ENCODE peak calls at places on chromosomes 11 and 22, in four cellular contexts. W is SK-N-SH, S is HepG2, L is GM12878. Z is an unnamed sample. For H3K4me1, the result is how much of the 10 kb centered on the place peaks cover.

GRCh38 chr11:1028291-1028540 is 8.3 kb downstream of the MUC6 start:
- DNase-seq in L (no peak), S (no peak), W (no peak), Z (no peak)

GRCh38 chr11:43555811-43556210 is 124.7 kb upstream of the HSD17B12 start:
- DNase-seq in S (no peak), L (no peak), W (no peak), Z (no peak)

GRCh38 chr11:84420261-84420660 is 1134.1 kb upstream of the CCDC90B start:
- DNase-seq in W (no peak), L (no peak), S (no peak), Z (no peak)

GRCh38 chr11:101617735-101618332 is 34.0 kb upstream of the TRPC6 start:
- DNase-seq in L (no peak), S (no peak), W (no peak), Z (no peak)

GRCh38 chr11:130389315-130389935 is 39.0 kb downstream of the ADAMTS8 start:
- DNase-seq in S (no peak), W (no peak), L (no peak), Z (no peak)

GRCh38 chr11:64034411-64034811 is 1.3 kb upstream of the FLRT1 start:
- DNase-seq in S (no peak), W (no peak), L (no peak), Z (no peak)

GRCh38 chr22:31872209-31872608 is 72.1 kb upstream of the YWHAH start:
- DNase-seq in W (peak), L (no peak), S (peak), Z (peak)

GRCh38 chr11:116927163-116927772 is 89.8 kb upstream of the APOA1 start:
- DNase-seq in L (no peak), W (peak), S (peak), Z (peak)

GRCh38 chr11:114182471-114182968 is 113.7 kb upstream of the NNMT start:
- DNase-seq in L (no peak), S (no peak), W (no peak), Z (no peak)

GRCh38 chr11:12066056-12066798 is 44.2 kb upstream of the MICAL2 start:
- DNase-seq in L (no peak), W (no peak), S (peak), Z (peak)

GRCh38 chr22:29587938-29588699 is 7.2 kb upstream of the NIPSNAP1 start:
- DNase-seq in W (no peak), L (no peak), S (peak), Z (no peak)

GRCh38 chr11:65432133-65432650 is 9.6 kb downstream of the NEAT1 start:
- DNase-seq in S (no peak), L (no peak), W (no peak), Z (no peak)

GRCh38 chr11:12909866-12910265 is 99.2 kb upstream of the RASSF10 start:
- DNase-seq in W (no peak), S (no peak), L (no peak), Z (no peak)

GRCh38 chr11:117221775-117222517 is 9.9 kb downstream of the PCSK7 start:
- DNase-seq in L (no peak), S (no peak), W (no peak), Z (no peak)

GRCh38 chr11:111039982-111040381 is 205.5 kb upstream of the POU2AF2 start:
- DNase-seq in W (no peak), L (no peak), S (no peak), Z (no peak)

GRCh38 chr22:17881366-17881765 is 107.1 kb upstream of the BID start:
- DNase-seq in S (no peak), W (no peak), L (no peak), Z (no peak)

GRCh38 chr11:69086152-69086551 is 37.4 kb downstream of the TPCN2 start:
- DNase-seq in S (no peak), L (no peak), W (no peak), Z (peak)

GRCh38 chr11:70552167-70552435 is 153.8 kb downstream of the CTTN start:
- DNase-seq in S (no peak), L (no peak), W (no peak), Z (no peak)

GRCh38 chr22:32646476-32646875 is 155.0 kb upstream of the TIMP3 start:
- DNase-seq in S (no peak), W (no peak), L (no peak), Z (no peak)

GRCh38 chr22:41256898-41257260 is 16.1 kb upstream of the CHADL start:
- DNase-seq in L (no peak), W (no peak), S (no peak), Z (no peak)

GRCh38 chr11:47488674-47489394 is 39.9 kb upstream of the RAPSN start:
- DNase-seq in S (no peak), W (no peak), L (no peak), Z (no peak)

GRCh38 chr11:67615455-67616430 is 9.0 kb downstream of the NDUFV1 start:
- DNase-seq in W (peak), L (no peak), S (peak), Z (peak)

GRCh38 chr11:70790671-70791300 is 392.5 kb downstream of the CTTN start:
- DNase-seq in S (no peak), W (no peak), L (no peak), Z (no peak)

GRCh38 chr22:19776433-19777031 is 16.0 kb downstream of the TBX1 start:
- DNase-seq in S (no peak), L (no peak), W (no peak), Z (peak)

GRCh38 chr11:93741882-93742226 is 382 bp downstream of the C11orf54 start:
- DNase-seq in W (no peak), L (no peak), S (peak), Z (peak)

DNA sequence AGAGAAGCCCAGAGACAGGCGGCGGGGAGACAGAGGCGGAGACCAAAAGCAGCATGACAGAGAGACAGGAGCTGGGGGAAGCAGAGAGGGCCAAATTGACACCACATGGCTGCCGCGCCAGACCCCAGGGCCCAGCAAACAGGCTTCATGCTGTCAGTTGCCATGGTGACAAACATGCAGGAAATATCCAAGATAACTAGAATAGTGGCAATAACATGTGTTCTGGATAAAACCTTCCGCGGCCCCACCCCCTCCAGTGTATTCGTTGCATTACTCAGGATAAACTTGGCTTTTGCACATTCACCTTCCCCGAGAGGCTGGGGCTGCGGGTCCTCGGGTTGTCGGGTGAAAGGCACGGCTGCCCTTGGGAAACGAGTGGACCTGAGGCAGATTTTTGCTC is 49.9 kb upstream of the CDON start:
- DNase-seq in S (no peak), W (peak), L (no peak), Z (no peak)
- H3K4me1 ChIP-seq in S (half or more), W (under half), L (under half), Z (under half)

GRCh38 chr22:43262990-43263644 is 76.2 kb upstream of the TTLL12 start:
- DNase-seq in L (peak), S (peak), W (no peak), Z (peak)

GRCh38 chr22:43267332-43267731 is 75.8 kb downstream of the SCUBE1 start:
- DNase-seq in S (no peak), L (no peak), W (no peak), Z (no peak)

GRCh38 chr22:43268261-43268660 is 74.9 kb downstream of the SCUBE1 start:
- DNase-seq in W (peak), L (no peak), S (no peak), Z (no peak)

GRCh38 chr22:43263645-43264514 is 76.9 kb upstream of the TTLL12 start:
- DNase-seq in L (peak), W (peak), S (peak), Z (peak)

GRCh38 chr22:43266117-43266516 is 77.1 kb downstream of the SCUBE1 start:
- DNase-seq in S (no peak), L (no peak), W (no peak), Z (no peak)
- TF ChIP-seq GABPA in S (no peak), L (no peak), W (no peak), Z (no peak)

GRCh38 chr22:39613549-39613921 is 43.0 kb downstream of the CACNA1I start:
- DNase-seq in W (no peak), S (no peak), L (no peak), Z (no peak)

GRCh38 chr22:39611360-39611759 is 40.8 kb downstream of the CACNA1I start:
- DNase-seq in L (no peak), S (no peak), W (no peak), Z (no peak)

GRCh38 chr22:39610246-39610645 is 39.7 kb downstream of the CACNA1I start:
- DNase-seq in S (no peak), L (no peak), W (no peak), Z (no peak)

GRCh38 chr22:39612811-39613548 is 42.4 kb downstream of the CACNA1I start:
- DNase-seq in L (no peak), W (no peak), S (no peak), Z (no peak)

GRCh38 chr22:39610766-39611165 is 40.2 kb downstream of the CACNA1I start:
- DNase-seq in L (no peak), S (no peak), W (no peak), Z (no peak)
- H3K4me1 ChIP-seq in L (under half), S (under half), W (under half), Z (under half)

GRCh38 chr11:74280494-74280893 is 30.9 kb downstream of the P4HA3 start:
- DNase-seq in L (no peak), S (no peak), W (no peak), Z (no peak)

GRCh38 chr11:74279256-74279655 is 32.2 kb downstream of the P4HA3 start:
- DNase-seq in L (no peak), S (no peak), W (no peak), Z (no peak)

GRCh38 chr11:74278103-74278502 is 33.3 kb downstream of the P4HA3 start:
- DNase-seq in L (no peak), W (no peak), S (no peak), Z (no peak)

GRCh38 chr11:74278721-74279148 is 32.7 kb downstream of the P4HA3 start:
- DNase-seq in S (no peak), W (no peak), L (no peak), Z (no peak)

DNA sequence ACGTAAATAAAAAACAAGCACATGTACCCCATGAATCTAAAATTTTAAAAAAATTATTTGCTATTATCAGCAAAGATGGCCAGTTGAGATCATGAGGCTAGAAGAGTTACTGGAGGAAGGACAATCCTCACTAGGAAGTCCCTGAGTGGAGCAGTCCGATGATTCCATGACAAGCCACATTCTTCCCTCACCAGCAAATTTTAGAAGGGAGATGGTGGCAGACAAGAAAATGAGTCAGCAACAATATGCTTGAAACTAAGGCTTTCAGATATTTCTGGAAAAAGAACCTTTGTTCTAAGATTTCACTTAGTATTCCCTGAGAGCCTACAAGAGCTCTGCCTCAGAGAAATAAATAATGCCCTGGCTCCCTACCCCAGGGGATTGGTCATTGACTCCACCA is 34.9 kb downstream of the P4HA3 start:
- DNase-seq in W (no peak), S (no peak), L (no peak), Z (no peak)
- TF ChIP-seq GABPA in W (no peak), S (no peak), L (no peak), Z (no peak)

GRCh38 chr22:42315392-42315756 is 44.9 kb upstream of the TCF20 start:
- DNase-seq in L (no peak), W (no peak), S (no peak), Z (no peak)
- H3K4me1 ChIP-seq in L (under half), W (under half), S (under half), Z (under half)

GRCh38 chr11:2778630-2779498 is 79.1 kb upstream of the KCNQ1OT1 start:
- DNase-seq in S (peak), L (no peak), W (peak), Z (peak)

GRCh38 chr11:2775626-2776350 is 76.0 kb upstream of the KCNQ1OT1 start:
- DNase-seq in W (no peak), L (no peak), S (no peak), Z (no peak)

GRCh38 chr11:2777871-2778629 is 78.3 kb upstream of the KCNQ1OT1 start:
- DNase-seq in L (no peak), W (peak), S (no peak), Z (peak)

GRCh38 chr11:2776351-2777061 is 76.7 kb upstream of the KCNQ1OT1 start:
- DNase-seq in S (no peak), L (no peak), W (no peak), Z (no peak)

DNA sequence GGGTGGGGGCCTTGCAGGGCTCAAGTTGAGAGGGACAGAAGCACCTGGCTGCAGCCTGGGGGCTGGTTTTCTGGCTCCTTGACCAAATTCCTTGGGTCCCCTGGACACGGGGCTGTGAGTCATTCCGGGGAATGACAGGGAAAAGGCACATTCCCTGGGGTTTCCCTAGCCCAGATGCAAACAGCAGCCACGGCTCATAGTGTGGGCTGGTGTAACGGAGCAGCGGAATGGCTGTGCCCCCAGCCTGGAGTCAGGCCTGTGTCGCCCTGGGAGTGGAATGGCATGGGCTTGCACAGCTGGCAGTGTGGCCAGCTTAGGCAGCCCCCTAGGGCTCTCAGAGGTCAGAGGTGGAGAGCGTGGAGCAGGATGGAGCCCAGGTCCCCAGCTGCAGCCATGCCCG is 77.6 kb upstream of the KCNQ1OT1 start:
- DNase-seq in S (no peak), L (no peak), W (no peak), Z (no peak)
- TF ChIP-seq GABPA in S (no peak), L (no peak), W (no peak), Z (no peak)

DNA sequence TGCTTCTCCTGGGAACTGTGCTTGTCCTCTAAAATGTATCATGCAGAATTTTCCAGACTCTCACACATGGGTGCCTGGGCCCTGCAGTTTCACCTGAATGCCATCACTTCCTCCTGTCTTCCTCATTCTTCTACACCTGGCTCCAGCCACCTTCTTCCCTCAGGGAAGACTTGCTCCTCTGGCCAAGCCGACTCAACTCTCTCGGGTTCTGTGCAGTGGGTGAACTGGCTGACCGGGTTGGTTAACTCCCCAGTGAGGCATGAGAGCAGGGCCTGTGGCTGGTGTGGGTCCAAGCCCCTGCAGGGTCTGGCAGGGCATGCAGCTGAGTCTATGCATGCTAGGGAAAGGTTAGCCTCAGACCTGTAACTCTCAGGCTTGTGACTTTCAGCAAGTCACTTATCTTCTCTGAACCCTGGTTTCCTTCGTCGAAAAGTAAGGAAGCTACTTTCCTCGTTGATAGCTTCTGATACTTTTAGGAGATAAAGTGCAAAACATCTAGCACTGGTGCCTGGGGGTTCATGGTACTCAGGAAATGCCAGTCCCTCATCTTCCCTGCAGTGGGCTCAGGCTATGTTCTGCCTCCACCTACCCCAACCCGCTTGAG is 11.9 kb downstream of the CD82 start:
- DNase-seq in W (peak), S (no peak), L (no peak), Z (no peak)
- H3K4me1 ChIP-seq in W (under half), S (under half), L (half or more), Z (under half)

DNA sequence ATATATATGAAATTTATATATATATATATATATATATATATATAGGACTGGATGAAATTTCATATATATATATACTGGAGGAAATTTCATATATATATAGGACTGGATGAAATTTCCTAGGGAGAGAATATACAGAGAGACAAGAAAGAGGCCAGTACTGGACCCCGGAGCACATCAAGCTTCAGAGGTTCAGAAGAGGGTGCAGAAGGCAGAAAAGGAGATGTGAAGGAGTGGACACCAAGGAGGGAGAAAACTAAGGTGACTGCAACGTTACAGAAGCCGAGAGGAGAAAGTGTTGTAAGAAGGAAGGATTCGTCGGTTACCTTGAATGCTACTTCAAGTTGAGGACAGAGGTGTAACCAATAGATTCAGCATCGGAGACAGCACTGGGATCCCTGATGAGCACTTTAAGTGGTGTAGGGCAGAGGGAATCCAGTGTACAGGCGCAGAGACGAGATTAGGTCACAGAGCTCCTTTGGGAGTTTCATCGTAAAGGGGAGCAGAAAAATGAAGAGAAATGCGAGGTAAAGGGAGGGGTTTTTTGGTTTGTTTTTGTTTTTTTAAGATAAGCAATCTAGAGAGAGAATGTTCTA is 8.5 kb upstream of the TPH1 start:
- DNase-seq in S (no peak), L (no peak), W (no peak), Z (no peak)
- TF ChIP-seq GABPA in S (no peak), L (no peak), W (no peak), Z (no peak)

GRCh38 chr22:46110215-46110614 is 40.1 kb upstream of the PPARA start:
- DNase-seq in L (no peak), S (no peak), W (no peak), Z (peak)
- H3K4me1 ChIP-seq in L (under half), S (half or more), W (under half), Z (under half)

GRCh38 chr22:35956850-35957249 is 71.8 kb downstream of the RBFOX2 start:
- DNase-seq in S (no peak), L (peak), W (no peak), Z (no peak)
- TF ChIP-seq GABPA in S (no peak), L (no peak), W (no peak), Z (no peak)